ENCODE peak calls at places on chromosomes 16 and 17, in five cellular contexts. O, H, D, J and E are unnamed samples.

GRCh38 chr17:2436516-2436915 is 35.7 kb upstream of the MNT start:
- DNase-seq in O (no peak), H (no peak), D (no peak), J (no peak), E (no peak)

GRCh38 chr16:1470543-1471251 is 4.1 kb downstream of the CLCN7 start:
- DNase-seq in O (no peak), H (peak; percentile 39), D (no peak), J (peak; percentile 51), E (no peak)

GRCh38 chr17:17628388-17629008 is 37.0 kb upstream of the PEMT start:
- DNase-seq in O (peak; percentile 10), H (no peak), D (peak; percentile 59), J (peak; percentile 64), E (no peak)

GRCh38 chr17:45700171-45701090 is 83.7 kb upstream of the CRHR1 start:
- DNase-seq in O (no peak), H (no peak), D (no peak), J (no peak), E (no peak)

GRCh38 chr16:27762441-27762840 is 212.5 kb downstream of the KATNIP start:
- DNase-seq in O (no peak), H (peak; percentile 44), D (no peak), J (peak; percentile 14), E (no peak)

GRCh38 chr17:45261577-45262515 is at the start of gene SPATA32:
- DNase-seq in O (peak; percentile 71), H (no peak), D (peak; percentile 69), J (peak; percentile 87), E (no peak)

GRCh38 chr17:7393613-7394451 is 493 bp downstream of the PLSCR3 start:
- DNase-seq in O (peak; percentile 72), H (no peak), D (peak; percentile 85), J (peak; percentile 72), E (no peak)

GRCh38 chr17:80838381-80839345 is 153.0 kb upstream of the CHMP6 start:
- DNase-seq in O (no peak), H (no peak), D (no peak), J (peak; percentile 35), E (no peak)

GRCh38 chr16:80731915-80732314 is 72.5 kb downstream of the CDYL2 start:
- DNase-seq in O (no peak), H (no peak), D (no peak), J (no peak), E (no peak)

GRCh38 chr16:17359778-17360177 is 111.0 kb downstream of the XYLT1 start:
- DNase-seq in O (peak; percentile 43), H (no peak), D (no peak), J (no peak), E (no peak)

GRCh38 chr16:4709481-4709880 is 16.1 kb downstream of the NUDT16L1 start:
- DNase-seq in O (no peak), H (no peak), D (no peak), J (no peak), E (no peak)

GRCh38 chr16:396199-396598 is 800 bp upstream of the NME4 start:
- DNase-seq in O (no peak), H (no peak), D (no peak), J (no peak), E (no peak)

GRCh38 chr16:85454171-85454883 is 158.8 kb upstream of the GSE1 start:
- DNase-seq in O (no peak), H (no peak), D (no peak), J (no peak), E (no peak)

GRCh38 chr16:68081796-68082567 is 3.2 kb upstream of the NFATC3 start:
- DNase-seq in O (no peak), H (no peak), D (no peak), J (no peak), E (no peak)

GRCh38 chr16:87653234-87653633 is 50.9 kb downstream of the JPH3 start:
- DNase-seq in O (no peak), H (peak; percentile 10), D (no peak), J (no peak), E (no peak)
- TF ChIP-seq CTCF in O (no peak), H (peak; percentile 47), D (peak; percentile 27), J (no peak), E (peak; percentile 68)

GRCh38 chr16:89099905-89100304 is 6.3 kb downstream of the ACSF3 start:
- DNase-seq in O (no peak), H (no peak), D (no peak), J (peak; percentile 77), E (no peak)

GRCh38 chr16:89100601-89101302 is 7.1 kb downstream of the ACSF3 start:
- DNase-seq in O (no peak), H (no peak), D (no peak), J (peak; percentile 59), E (no peak)

GRCh38 chr16:89102035-89102776 is 8.6 kb downstream of the ACSF3 start:
- DNase-seq in O (no peak), H (no peak), D (no peak), J (peak; percentile 83), E (no peak)

GRCh38 chr16:89102777-89103073 is 9.1 kb downstream of the ACSF3 start:
- DNase-seq in O (no peak), H (no peak), D (no peak), J (peak; percentile 57), E (no peak)

DNA sequence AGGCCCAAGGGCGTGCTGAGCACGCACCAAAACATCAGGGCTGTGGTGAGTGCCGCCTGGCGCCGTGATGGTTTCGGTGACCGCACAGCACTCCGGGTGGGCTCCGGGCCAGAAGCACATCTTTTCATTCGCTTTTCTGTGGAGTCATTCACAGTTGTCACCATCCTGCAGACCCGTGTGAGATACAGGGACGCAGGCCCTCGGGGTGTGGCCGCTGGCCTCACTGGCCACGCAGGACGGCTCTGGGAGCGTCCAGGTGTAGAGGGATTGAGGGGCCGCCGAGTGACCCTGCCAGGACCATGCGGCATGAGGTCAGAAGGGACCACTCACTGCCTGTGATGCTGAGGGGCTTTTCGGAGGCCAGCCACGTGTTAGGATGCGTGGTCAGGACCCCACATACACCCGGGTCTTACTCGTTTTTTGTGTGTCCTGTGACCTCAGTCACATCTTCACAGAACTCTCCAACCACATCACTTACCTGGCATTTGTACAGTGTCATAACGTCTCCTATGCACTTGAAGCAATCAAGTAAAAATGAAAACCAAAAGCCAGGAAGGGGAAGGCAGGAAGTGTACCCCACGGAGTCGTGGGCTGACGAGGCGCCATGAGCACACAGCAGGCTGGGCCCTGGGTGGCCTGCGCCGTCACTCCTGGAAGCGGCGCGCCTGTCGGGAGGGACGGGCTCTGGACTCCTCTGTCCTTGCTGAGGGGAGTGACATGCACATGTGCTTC is 7.8 kb downstream of the ACSF3 start:
- DNase-seq in O (no peak), H (no peak), D (no peak), J (peak; percentile 53), E (no peak)
- TF ChIP-seq CTCF in O (no peak), H (no peak), D (no peak), J (no peak), E (no peak)

GRCh38 chr17:4017377-4017776 is 53.1 kb upstream of the ATP2A3 start:
- DNase-seq in O (no peak), H (no peak), D (no peak), J (peak; percentile 52), E (no peak)
- TF ChIP-seq CTCF in O (no peak), H (peak; percentile 2), D (no peak), J (no peak), E (peak; percentile 18)

GRCh38 chr16:84098939-84099338 is 17.8 kb downstream of the MBTPS1 start:
- DNase-seq in O (no peak), H (no peak), D (no peak), J (no peak), E (no peak)
- TF ChIP-seq CTCF in O (no peak), H (no peak), D (no peak), J (no peak), E (no peak)

DNA sequence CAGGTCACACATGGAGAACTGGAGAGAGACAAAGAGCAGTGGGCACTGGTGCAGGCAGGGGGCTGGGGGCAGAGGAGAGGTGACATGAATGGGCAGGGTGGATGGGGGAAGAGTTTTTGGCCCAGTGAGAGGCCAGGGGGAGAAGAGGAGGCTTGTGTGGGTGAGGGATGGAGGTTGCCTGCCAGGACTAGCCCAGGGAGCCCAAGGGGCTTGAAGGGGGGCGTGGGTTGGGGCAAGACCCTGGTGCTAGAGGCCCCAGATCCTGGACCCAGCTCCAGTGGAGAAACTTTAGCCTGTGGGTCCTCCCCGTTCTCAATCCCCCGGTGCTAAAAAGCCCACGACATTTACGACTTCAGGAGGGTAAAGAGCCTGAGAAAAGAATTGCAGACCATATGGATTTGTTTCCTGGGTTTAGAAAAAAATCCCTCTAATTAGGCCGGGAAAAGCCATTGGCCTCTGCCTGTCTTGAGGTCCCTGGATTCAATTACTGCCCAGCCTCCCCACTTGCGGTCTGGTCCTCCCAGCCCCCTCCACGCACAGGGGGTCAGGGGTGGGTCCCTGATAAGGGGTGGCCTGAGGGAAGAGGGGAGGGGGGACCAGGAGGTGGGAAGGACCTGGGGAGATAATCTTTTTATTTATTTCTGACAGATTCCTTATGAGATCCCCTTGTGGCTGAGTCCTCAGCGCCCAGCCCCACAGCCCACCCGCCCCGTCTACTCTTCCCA is 33.0 kb downstream of the NGFR start:
- DNase-seq in O (no peak), H (no peak), D (no peak), J (no peak), E (no peak)
- TF ChIP-seq CTCF in O (no peak), H (no peak), D (no peak), J (no peak), E (no peak)